ENCODE peak calls at places on chromosomes 16 and 17, in eight cellular contexts. One of them, this sample, is unnamed.

GRCh38 chr17:77036841-77037381 is 103.9 kb upstream of the SEC14L1 start:
- DNase-seq in GM12878: no peak
- DNase-seq in endothelial cell of umbilical vein: no peak
- DNase-seq in HCT116: no peak
- DNase-seq in SK-N-SH: peak; percentile 84
- DNase-seq in H1: no peak
- DNase-seq in K562: peak; percentile 59
- DNase-seq in HepG2: no peak
- DNase-seq in this sample: no peak

GRCh38 chr17:68605914-68606313 is 4.7 kb upstream of the FAM20A start:
- DNase-seq in GM12878: no peak
- DNase-seq in endothelial cell of umbilical vein: no peak
- DNase-seq in HCT116: no peak
- DNase-seq in SK-N-SH: no peak
- DNase-seq in H1: no peak
- DNase-seq in K562: no peak
- DNase-seq in HepG2: no peak
- DNase-seq in this sample: no peak

GRCh38 chr17:1197781-1198490 is 18.2 kb upstream of the ABR start:
- DNase-seq in GM12878: peak; percentile 97
- DNase-seq in endothelial cell of umbilical vein: no peak
- DNase-seq in HCT116: no peak
- DNase-seq in SK-N-SH: no peak
- DNase-seq in H1: no peak
- DNase-seq in K562: no peak
- DNase-seq in HepG2: no peak
- DNase-seq in this sample: no peak

GRCh38 chr17:79808763-79809529 is 12.1 kb upstream of the CBX8 start:
- DNase-seq in GM12878: no peak
- DNase-seq in endothelial cell of umbilical vein: no peak
- DNase-seq in HCT116: peak; percentile 60
- DNase-seq in SK-N-SH: no peak
- DNase-seq in H1: peak; percentile 67
- DNase-seq in K562: peak; percentile 64
- DNase-seq in HepG2: peak; percentile 73
- DNase-seq in this sample: peak; percentile 80

GRCh38 chr16:12390644-12391043 is 413.0 kb downstream of the CPPED1 start:
- DNase-seq in GM12878: no peak
- DNase-seq in endothelial cell of umbilical vein: no peak
- DNase-seq in HCT116: no peak
- DNase-seq in SK-N-SH: no peak
- DNase-seq in H1: no peak
- DNase-seq in K562: no peak
- DNase-seq in HepG2: no peak
- DNase-seq in this sample: no peak

GRCh38 chr17:76943781-76944213 is 75.6 kb downstream of the MGAT5B start:
- DNase-seq in GM12878: no peak
- DNase-seq in endothelial cell of umbilical vein: no peak
- DNase-seq in HCT116: no peak
- DNase-seq in SK-N-SH: no peak
- DNase-seq in H1: no peak
- DNase-seq in K562: no peak
- DNase-seq in HepG2: no peak
- DNase-seq in this sample: no peak

GRCh38 chr17:52158450-52159042 is at the start of gene CA10:
- DNase-seq in GM12878: no peak
- DNase-seq in endothelial cell of umbilical vein: no peak
- DNase-seq in HCT116: no peak
- DNase-seq in SK-N-SH: peak; percentile 80
- DNase-seq in H1: peak; percentile 81
- DNase-seq in K562: no peak
- DNase-seq in HepG2: no peak
- DNase-seq in this sample: peak; percentile 91

GRCh38 chr17:16313159-16314090 is 39.8 kb downstream of the CENPV start:
- DNase-seq in GM12878: no peak
- DNase-seq in endothelial cell of umbilical vein: no peak
- DNase-seq in HCT116: no peak
- DNase-seq in SK-N-SH: no peak
- DNase-seq in H1: no peak
- DNase-seq in K562: peak; percentile 78
- DNase-seq in HepG2: peak; percentile 94
- DNase-seq in this sample: no peak

GRCh38 chr17:44132275-44132821 is 8.9 kb upstream of the HDAC5 start:
- DNase-seq in GM12878: no peak
- DNase-seq in endothelial cell of umbilical vein: no peak
- DNase-seq in HCT116: no peak
- DNase-seq in SK-N-SH: no peak
- DNase-seq in H1: no peak
- DNase-seq in K562: peak; percentile 77
- DNase-seq in HepG2: no peak
- DNase-seq in this sample: no peak

GRCh38 chr17:35879748-35880654 is at the start of gene CCL5:
- DNase-seq in GM12878: peak; percentile 84
- DNase-seq in endothelial cell of umbilical vein: no peak
- DNase-seq in HCT116: no peak
- DNase-seq in SK-N-SH: no peak
- DNase-seq in H1: no peak
- DNase-seq in K562: peak; percentile 63
- DNase-seq in HepG2: no peak
- DNase-seq in this sample: no peak

GRCh38 chr16:19008245-19008644 is 24.5 kb downstream of the TMC7 start:
- DNase-seq in GM12878: no peak
- DNase-seq in endothelial cell of umbilical vein: no peak
- DNase-seq in HCT116: no peak
- DNase-seq in SK-N-SH: peak; percentile 44
- DNase-seq in H1: no peak
- DNase-seq in K562: peak; percentile 41
- DNase-seq in HepG2: peak; percentile 71
- DNase-seq in this sample: no peak

GRCh38 chr16:19003935-19004334 is 20.2 kb downstream of the TMC7 start:
- DNase-seq in GM12878: no peak
- DNase-seq in endothelial cell of umbilical vein: no peak
- DNase-seq in HCT116: no peak
- DNase-seq in SK-N-SH: no peak
- DNase-seq in H1: no peak
- DNase-seq in K562: no peak
- DNase-seq in HepG2: peak; percentile 53
- DNase-seq in this sample: no peak

GRCh38 chr16:19006446-19007315 is 22.9 kb downstream of the TMC7 start:
- DNase-seq in GM12878: no peak
- DNase-seq in endothelial cell of umbilical vein: no peak
- DNase-seq in HCT116: no peak
- DNase-seq in SK-N-SH: no peak
- DNase-seq in H1: no peak
- DNase-seq in K562: no peak
- DNase-seq in HepG2: peak; percentile 57
- DNase-seq in this sample: no peak

GRCh38 chr16:19008770-19009169 is 25.0 kb downstream of the TMC7 start:
- DNase-seq in GM12878: no peak
- DNase-seq in endothelial cell of umbilical vein: no peak
- DNase-seq in HCT116: no peak
- DNase-seq in SK-N-SH: no peak
- DNase-seq in H1: no peak
- DNase-seq in K562: no peak
- DNase-seq in HepG2: peak; percentile 49
- DNase-seq in this sample: no peak

GRCh38 chr16:19005561-19006445 is 22.1 kb downstream of the TMC7 start:
- DNase-seq in GM12878: no peak
- DNase-seq in endothelial cell of umbilical vein: peak; percentile 54
- DNase-seq in HCT116: peak; percentile 78
- DNase-seq in SK-N-SH: no peak
- DNase-seq in H1: peak; percentile 54
- DNase-seq in K562: no peak
- DNase-seq in HepG2: peak; percentile 100
- DNase-seq in this sample: peak; percentile 61
- H3K4me2 ChIP-seq in GM12878: no peak overlapping the region
- H3K4me2 ChIP-seq in endothelial cell of umbilical vein: no peak overlapping the region
- H3K4me2 ChIP-seq in HCT116: peak overlapping the region; percentile 57
- H3K4me2 ChIP-seq in SK-N-SH: no peak overlapping the region
- H3K4me2 ChIP-seq in H1: peak overlapping the region; percentile 45
- H3K4me2 ChIP-seq in K562: no peak overlapping the region
- H3K4me2 ChIP-seq in HepG2: peak overlapping the region; percentile 60
- H3K4me2 ChIP-seq in this sample: peak overlapping the region; percentile 54

GRCh38 chr17:47829870-47830269 is 1.5 kb downstream of the MRPL10 start:
- DNase-seq in GM12878: no peak
- DNase-seq in endothelial cell of umbilical vein: no peak
- DNase-seq in HCT116: no peak
- DNase-seq in SK-N-SH: no peak
- DNase-seq in H1: no peak
- DNase-seq in K562: no peak
- DNase-seq in HepG2: no peak
- DNase-seq in this sample: no peak
- TF ChIP-seq POLR2AphosphoS5 in GM12878: no peak
- TF ChIP-seq POLR2AphosphoS5 in endothelial cell of umbilical vein: no peak
- TF ChIP-seq POLR2AphosphoS5 in HCT116: no peak
- TF ChIP-seq POLR2AphosphoS5 in SK-N-SH: no peak
- TF ChIP-seq POLR2AphosphoS5 in H1: no peak
- TF ChIP-seq POLR2AphosphoS5 in K562: no peak
- TF ChIP-seq POLR2AphosphoS5 in HepG2: no peak
- TF ChIP-seq POLR2AphosphoS5 in this sample: no peak

GRCh38 chr16:55144656-55145055 is 179.3 kb upstream of the IRX6 start:
- DNase-seq in GM12878: no peak
- DNase-seq in endothelial cell of umbilical vein: no peak
- DNase-seq in HCT116: no peak
- DNase-seq in SK-N-SH: no peak
- DNase-seq in H1: no peak
- DNase-seq in K562: no peak
- DNase-seq in HepG2: no peak
- DNase-seq in this sample: no peak

GRCh38 chr16:55146939-55147338 is 177.1 kb upstream of the IRX6 start:
- DNase-seq in GM12878: no peak
- DNase-seq in endothelial cell of umbilical vein: no peak
- DNase-seq in HCT116: no peak
- DNase-seq in SK-N-SH: no peak
- DNase-seq in H1: no peak
- DNase-seq in K562: no peak
- DNase-seq in HepG2: no peak
- DNase-seq in this sample: no peak

GRCh38 chr16:55145771-55146603 is 178.0 kb upstream of the IRX6 start:
- DNase-seq in GM12878: no peak
- DNase-seq in endothelial cell of umbilical vein: no peak
- DNase-seq in HCT116: no peak
- DNase-seq in SK-N-SH: no peak
- DNase-seq in H1: no peak
- DNase-seq in K562: no peak
- DNase-seq in HepG2: no peak
- DNase-seq in this sample: no peak

GRCh38 chr16:55138298-55138697 is 185.7 kb upstream of the IRX6 start:
- DNase-seq in GM12878: no peak
- DNase-seq in endothelial cell of umbilical vein: no peak
- DNase-seq in HCT116: no peak
- DNase-seq in SK-N-SH: no peak
- DNase-seq in H1: no peak
- DNase-seq in K562: no peak
- DNase-seq in HepG2: peak; percentile 46
- DNase-seq in this sample: no peak

GRCh38 chr16:55142405-55142804 is 181.6 kb upstream of the IRX6 start:
- DNase-seq in GM12878: no peak
- DNase-seq in endothelial cell of umbilical vein: no peak
- DNase-seq in HCT116: no peak
- DNase-seq in SK-N-SH: no peak
- DNase-seq in H1: no peak
- DNase-seq in K562: no peak
- DNase-seq in HepG2: no peak
- DNase-seq in this sample: peak; percentile 30
- H3K4me2 ChIP-seq in GM12878: no peak overlapping the region
- H3K4me2 ChIP-seq in endothelial cell of umbilical vein: no peak overlapping the region
- H3K4me2 ChIP-seq in HCT116: no peak overlapping the region
- H3K4me2 ChIP-seq in SK-N-SH: no peak overlapping the region
- H3K4me2 ChIP-seq in H1: no peak overlapping the region
- H3K4me2 ChIP-seq in K562: no peak overlapping the region
- H3K4me2 ChIP-seq in HepG2: no peak overlapping the region
- H3K4me2 ChIP-seq in this sample: no peak overlapping the region

GRCh38 chr17:28397687-28398279 is 8.2 kb downstream of the SLC46A1 start:
- DNase-seq in GM12878: no peak
- DNase-seq in endothelial cell of umbilical vein: no peak
- DNase-seq in HCT116: no peak
- DNase-seq in SK-N-SH: no peak
- DNase-seq in H1: no peak
- DNase-seq in K562: no peak
- DNase-seq in HepG2: no peak
- DNase-seq in this sample: no peak
- TF ChIP-seq POLR2AphosphoS5 in GM12878: no peak
- TF ChIP-seq POLR2AphosphoS5 in endothelial cell of umbilical vein: no peak
- TF ChIP-seq POLR2AphosphoS5 in HCT116: no peak
- TF ChIP-seq POLR2AphosphoS5 in SK-N-SH: no peak
- TF ChIP-seq POLR2AphosphoS5 in H1: no peak
- TF ChIP-seq POLR2AphosphoS5 in K562: no peak
- TF ChIP-seq POLR2AphosphoS5 in HepG2: no peak
- TF ChIP-seq POLR2AphosphoS5 in this sample: no peak

This sample was measured in GM23338.